ENCODE peak calls at places on chromosome 16, in four cellular contexts. S is activated CD8-positive, alpha-beta T cell treated with anti-CD3 and anti-CD28 coated beads, Interleukin-2, amount 10 ng/mL, durations not matched to agents 7 days and 5 days; Q is NCI-H1092; N is fibroblast of gingiva. B is an unnamed sample.

GRCh38 chr16:47008174-47008573 is 34.7 kb upstream of the DNAJA2 start:
- DNase-seq in S (no peak), Q (no peak), N (no peak), B (no peak)

GRCh38 chr16:13829712-13830304 is 90.1 kb upstream of the ERCC4 start:
- DNase-seq in S (no peak), Q (no peak), N (no peak), B (no peak)

GRCh38 chr16:89707695-89708094 is 6.2 kb upstream of the SPATA2L start:
- DNase-seq in S (no peak), Q (no peak), N (no peak), B (no peak)

GRCh38 chr16:78331749-78332148 is 232.3 kb downstream of the WWOX start:
- DNase-seq in S (no peak), Q (no peak), N (no peak), B (no peak)

GRCh38 chr16:22948603-22949368 is 134.8 kb downstream of the HS3ST2 start:
- DNase-seq in S (peak; percentile 69), Q (peak; percentile 47), N (peak; percentile 30), B (peak; percentile 19)

GRCh38 chr16:66228791-66229190 is 137.7 kb upstream of the CDH5 start:
- DNase-seq in S (no peak), Q (no peak), N (no peak), B (no peak)

GRCh38 chr16:50427107-50427506 is 58.3 kb upstream of the BRD7 start:
- DNase-seq in S (no peak), Q (no peak), N (no peak), B (no peak)

GRCh38 chr16:30005341-30006094 is 5.3 kb downstream of the DOC2A start:
- DNase-seq in S (peak; percentile 53), Q (no peak), N (peak; percentile 22), B (peak; percentile 21)

GRCh38 chr16:55418586-55418985 is 60.4 kb upstream of the MMP2 start:
- DNase-seq in S (no peak), Q (no peak), N (no peak), B (no peak)

GRCh38 chr16:89073346-89074221 is 20.1 kb upstream of the ACSF3 start:
- DNase-seq in S (no peak), Q (no peak), N (no peak), B (no peak)

GRCh38 chr16:69286941-69287713 is 24.0 kb upstream of the VPS4A start:
- DNase-seq in S (peak; percentile 69), Q (peak; percentile 54), N (peak; percentile 82), B (peak; percentile 15)

GRCh38 chr16:30585022-30585399 is 486 bp downstream of the ZNF785 start:
- DNase-seq in S (peak; percentile 35), Q (peak; percentile 14), N (no peak), B (no peak)

GRCh38 chr16:4846503-4846900 is 586 bp downstream of the GLYR1 start:
- DNase-seq in S (peak; percentile 44), Q (no peak), N (peak; percentile 49), B (no peak)

GRCh38 chr16:57960826-57961472 is 10.0 kb downstream of the CNGB1 start:
- DNase-seq in S (no peak), Q (no peak), N (no peak), B (no peak)

GRCh38 chr16:19505600-19506303 is 16.1 kb downstream of the GDE1 start:
- DNase-seq in S (no peak), Q (no peak), N (peak; percentile 87), B (no peak)

GRCh38 chr16:86739178-86739577 is 160.8 kb downstream of the FOXL1 start:
- DNase-seq in S (no peak), Q (no peak), N (no peak), B (no peak)

GRCh38 chr16:50683689-50684374 is 2.7 kb upstream of the SNX20 start:
- DNase-seq in S (peak; percentile 74), Q (no peak), N (no peak), B (no peak)

GRCh38 chr16:30112197-30113030 is 923 bp downstream of the GDPD3 start:
- DNase-seq in S (peak; percentile 67), Q (no peak), N (peak; percentile 45), B (no peak)

GRCh38 chr16:88934066-88934667 is 42.8 kb downstream of the CBFA2T3 start:
- DNase-seq in S (no peak), Q (no peak), N (no peak), B (no peak)

GRCh38 chr16:24689128-24689527 is 40.3 kb upstream of the TNRC6A start:
- DNase-seq in S (no peak), Q (no peak), N (peak; percentile 83), B (no peak)

GRCh38 chr16:75854117-75854516 is 127.8 kb upstream of the CPHXL start:
- DNase-seq in S (no peak), Q (no peak), N (no peak), B (no peak)

GRCh38 chr16:57578521-57579360 is 36.3 kb downstream of the ADGRG5 start:
- DNase-seq in S (no peak), Q (no peak), N (no peak), B (no peak)

GRCh38 chr16:1981398-1981836 is at the start of gene NOXO1:
- DNase-seq in S (no peak), Q (no peak), N (no peak), B (no peak)

GRCh38 chr16:49838639-49839461 is 17.1 kb downstream of the ZNF423 start:
- DNase-seq in S (no peak), Q (no peak), N (no peak), B (no peak)

GRCh38 chr16:76335187-76335974 is 58.2 kb downstream of the CNTNAP4 start:
- DNase-seq in S (no peak), Q (no peak), N (no peak), B (no peak)